ENCODE peak calls at places on chromosomes 16 and 17, in ten cellular contexts. U, D, K, F, B, A, E, M, C and P are unnamed samples.

GRCh38 chr17:41972571-41973411 is 6.2 kb downstream of the CNP start:
- DNase-seq in U (no peak), B (no peak), D (no peak), F (peak; percentile 57), K (no peak), E (peak; percentile 55), A (peak; percentile 57), C (no peak), M (peak; percentile 31), P (no peak)

GRCh38 chr16:86086471-86086870 is 187.5 kb downstream of the IRF8 start:
- DNase-seq in C (no peak), F (peak; percentile 33), A (no peak), D (no peak), U (no peak), B (no peak), M (no peak), K (no peak), E (no peak), P (no peak)

GRCh38 chr17:58503876-58504275 is 10.6 kb downstream of the MTMR4 start:
- DNase-seq in B (no peak), U (no peak), K (no peak), C (no peak), F (no peak), D (no peak), M (no peak), E (no peak), A (no peak), P (no peak)

GRCh38 chr17:11285946-11286345 is 44.9 kb downstream of the SHISA6 start:
- DNase-seq in B (no peak), U (no peak), C (no peak), K (no peak), D (no peak), E (no peak), A (no peak), F (no peak), M (no peak), P (no peak)

GRCh38 chr17:17351901-17352781 is 49.0 kb downstream of the NT5M start:
- DNase-seq in M (peak; percentile 62), U (peak; percentile 65), D (peak; percentile 81), E (peak; percentile 71), K (peak; percentile 66), C (peak; percentile 24), A (no peak), B (no peak), F (peak; percentile 89), P (peak; percentile 55)

GRCh38 chr17:78925662-78926555 is 722 bp upstream of the TIMP2 start:
- DNase-seq in A (peak; percentile 83), E (peak; percentile 75), K (peak; percentile 94), D (no peak), B (peak; percentile 45), C (peak; percentile 24), U (peak; percentile 86), F (peak; percentile 95), M (peak; percentile 86), P (peak; percentile 77)

GRCh38 chr16:77582956-77583355 is 139.4 kb upstream of the NUDT7 start:
- DNase-seq in F (no peak), U (no peak), A (no peak), D (no peak), B (peak; percentile 20), E (no peak), C (peak; percentile 37), K (no peak), M (no peak), P (no peak)

GRCh38 chr16:3094289-3095027 is 4.6 kb downstream of the ZSCAN10 start:
- DNase-seq in B (peak; percentile 68), D (peak; percentile 80), M (peak; percentile 29), F (no peak), C (peak; percentile 79), U (no peak), E (no peak), K (peak; percentile 63), A (no peak), P (peak; percentile 88)

GRCh38 chr17:50208611-50209061 is 7.2 kb upstream of the COL1A1 start:
- DNase-seq in B (no peak), F (no peak), K (peak; percentile 32), E (no peak), D (peak; percentile 96), U (no peak), C (peak; percentile 65), A (no peak), M (no peak), P (peak; percentile 33)

GRCh38 chr17:38591759-38592241 is 14.0 kb downstream of the SRCIN1 start:
- DNase-seq in M (peak; percentile 8), U (no peak), F (no peak), E (no peak), A (peak; percentile 65), D (no peak), B (no peak), K (peak; percentile 43), C (no peak), P (no peak)

GRCh38 chr17:62101519-62101918 is 36.4 kb upstream of the MED13 start:
- DNase-seq in U (no peak), B (no peak), M (no peak), K (no peak), E (no peak), D (no peak), A (no peak), F (no peak), C (no peak), P (no peak)

GRCh38 chr17:42675984-42676423 is 790 bp downstream of the PLEKHH3 start:
- DNase-seq in U (peak; percentile 88), F (peak; percentile 85), A (peak; percentile 82), K (peak; percentile 60), D (peak; percentile 51), C (peak; percentile 67), B (no peak), E (peak; percentile 74), M (no peak), P (peak; percentile 78)

GRCh38 chr17:46818929-46819859 is 702 bp upstream of the WNT3 start:
- DNase-seq in D (peak; percentile 85), B (peak; percentile 84), K (no peak), E (no peak), A (peak; percentile 49), U (peak; percentile 65), F (no peak), C (peak; percentile 98), M (no peak), P (peak; percentile 90)

DNA sequence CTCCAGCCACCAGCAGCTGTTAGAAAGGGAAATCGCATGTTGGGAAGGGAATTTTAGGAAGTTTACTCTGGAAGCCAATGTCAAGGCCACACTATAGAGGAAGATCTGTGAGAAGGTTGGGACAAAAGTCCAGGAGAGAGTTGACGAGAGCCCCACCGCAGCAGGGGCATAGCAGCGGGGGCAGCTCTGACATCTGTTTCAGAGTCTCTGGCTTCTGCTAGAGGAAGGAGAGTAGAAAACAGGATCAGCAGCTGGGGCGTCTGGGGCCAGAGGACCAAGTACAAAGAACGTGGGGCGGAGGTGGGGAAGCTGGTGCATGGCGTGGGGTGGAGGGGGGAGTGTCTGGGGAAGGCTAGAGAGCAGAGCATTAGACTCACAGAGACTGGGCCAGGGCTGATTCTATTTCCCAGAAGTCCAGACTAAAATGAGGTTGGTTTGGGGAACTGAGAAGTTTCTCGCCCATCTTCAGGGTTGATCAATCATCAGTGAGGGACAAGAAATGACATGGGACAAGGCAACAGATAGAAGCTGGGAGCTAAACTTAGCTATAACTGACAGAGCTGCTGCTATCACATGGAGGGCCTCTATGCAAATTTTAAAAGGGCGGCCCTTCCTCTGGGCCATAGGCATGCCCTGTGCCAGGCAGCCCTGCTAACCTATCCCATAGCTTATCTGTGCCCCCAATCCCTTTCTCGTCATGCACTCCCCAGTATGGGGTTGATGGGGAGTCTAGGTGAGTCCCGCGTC is 1.2 kb downstream of the RABEP2 start:
- DNase-seq in D (no peak), C (no peak), F (no peak), B (no peak), K (no peak), U (no peak), A (no peak), E (no peak), M (no peak), P (peak; percentile 78)
- H3K4me3 ChIP-seq in D (no peak overlapping the region), C (peak overlapping the region; percentile 60), F (peak overlapping the region; percentile 68), B (peak overlapping the region; percentile 69), K (peak overlapping the region; percentile 87), U (peak overlapping the region; percentile 68), A (peak overlapping the region; percentile 85), E (no peak overlapping the region), M (peak overlapping the region; percentile 84), P (peak overlapping the region; percentile 76)

DNA sequence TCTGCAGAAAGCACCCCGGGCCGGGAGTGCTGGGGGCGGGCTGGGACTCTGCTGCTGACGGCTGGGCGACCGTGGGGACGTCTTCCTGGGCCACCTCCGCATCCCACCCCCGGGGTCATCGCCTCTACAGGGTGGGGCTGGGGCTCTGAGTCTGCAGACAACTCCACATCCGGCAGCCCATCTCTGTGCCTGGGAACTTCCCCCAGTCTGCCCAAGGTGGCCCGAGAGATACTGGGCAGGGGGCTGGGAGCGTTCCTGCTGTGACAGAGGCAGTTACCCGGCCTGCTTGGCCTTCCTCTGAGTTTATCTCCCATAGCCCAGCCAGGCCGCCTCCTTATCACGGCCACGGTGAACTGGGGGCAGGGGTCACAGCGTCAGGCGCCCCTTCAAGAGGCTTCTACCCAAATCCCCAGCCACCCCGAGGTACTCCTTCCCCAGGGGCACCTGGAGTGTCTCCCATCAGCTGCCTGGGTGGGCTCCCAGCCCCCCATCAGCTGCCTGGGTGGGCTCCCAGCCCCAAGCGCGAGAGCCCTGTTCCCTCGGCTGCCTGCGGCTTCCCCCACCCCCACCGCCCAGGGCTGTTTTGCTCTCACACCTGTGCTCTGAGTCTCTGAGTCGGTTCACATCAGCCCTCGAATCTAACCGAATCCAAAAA is 15.5 kb upstream of the CBFA2T3 start:
- DNase-seq in F (no peak), B (no peak), E (no peak), C (no peak), K (no peak), U (no peak), A (no peak), M (no peak), D (peak; percentile 99), P (peak; percentile 76)
- H3K27me3 ChIP-seq in F (peaks cover 74% of the 10 kb centered on the region), B (no peaks in the 10 kb centered on the region), E (peaks cover 76% of the 10 kb centered on the region), C (no peaks in the 10 kb centered on the region), K (no peaks in the 10 kb centered on the region), U (peaks cover 34% of the 10 kb centered on the region), A (peaks cover 53% of the 10 kb centered on the region), M (peaks cover 28% of the 10 kb centered on the region), D (no peaks in the 10 kb centered on the region), P (no peaks in the 10 kb centered on the region)

DNA sequence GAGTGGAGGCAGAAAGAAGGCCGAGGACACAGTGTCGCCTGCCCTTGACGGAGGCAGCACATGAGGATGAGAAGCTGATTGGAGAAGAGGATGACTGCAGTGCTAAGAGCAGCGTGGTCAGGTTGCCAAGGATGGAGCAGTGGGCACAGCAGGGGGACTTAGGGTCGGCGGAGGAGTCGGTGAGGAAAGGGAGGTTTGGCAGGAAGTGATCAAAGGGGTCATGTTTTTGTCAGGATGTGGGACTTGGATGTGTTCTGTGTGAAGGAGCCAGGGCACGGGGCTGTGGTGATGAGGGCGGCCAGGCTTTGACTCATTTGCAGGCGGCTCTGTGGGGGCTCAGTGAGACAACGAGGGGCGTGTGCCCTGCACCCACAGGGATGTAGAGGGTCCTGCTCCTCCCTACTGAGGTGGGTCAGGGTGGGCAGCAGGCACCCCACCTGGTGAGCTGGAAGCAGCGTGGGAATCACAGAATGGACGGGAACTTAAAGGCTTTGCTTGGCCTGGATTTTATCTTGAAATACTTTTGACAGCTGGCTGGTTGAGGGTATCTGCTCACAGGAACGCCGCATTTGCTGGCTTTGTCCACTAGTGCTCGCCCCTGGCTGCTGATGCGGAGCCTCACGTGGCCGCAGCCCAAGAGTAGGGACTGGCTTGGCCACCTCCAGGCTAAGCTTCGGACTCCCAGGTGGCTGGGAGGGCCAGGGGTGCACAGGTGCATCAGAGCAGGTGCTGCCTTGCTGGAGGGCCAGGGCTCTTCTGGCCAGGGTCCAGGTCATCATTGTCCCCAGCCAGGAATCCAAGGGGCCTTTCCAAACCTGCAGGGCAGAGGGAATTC is 6.0 kb downstream of the MPG start:
- DNase-seq in F (peak; percentile 87), D (no peak), B (no peak), A (no peak), U (no peak), E (no peak), M (no peak), C (no peak), K (peak; percentile 54), P (no peak)
- H3K36me3 ChIP-seq in F (peaks cover 62% of the 10 kb centered on the region), D (peaks cover 80% of the 10 kb centered on the region), B (no peaks in the 10 kb centered on the region), A (peaks cover 63% of the 10 kb centered on the region), U (peaks cover 50% of the 10 kb centered on the region), E (peaks cover 57% of the 10 kb centered on the region), M (peaks cover 57% of the 10 kb centered on the region), C (peaks cover 7% of the 10 kb centered on the region), K (no peaks in the 10 kb centered on the region), P (peaks cover 8% of the 10 kb centered on the region)

GRCh38 chr16:79089735-79090284 is 510.7 kb downstream of the MAF start:
- DNase-seq in B (no peak), U (no peak), F (no peak), D (no peak), A (no peak), M (peak; percentile 1), E (no peak), K (no peak), C (no peak), P (no peak)
- H3K4me3 ChIP-seq in B (no peak overlapping the region), U (no peak overlapping the region), F (no peak overlapping the region), D (no peak overlapping the region), A (no peak overlapping the region), M (no peak overlapping the region), E (no peak overlapping the region), K (no peak overlapping the region), C (no peak overlapping the region), P (no peak overlapping the region)